ENCODE peak calls at places on chromosomes 6 and 20, in eight cellular contexts. A, J, G, Q, N, S, V and C are unnamed samples.
A peak's percentile ranks its signal among the peaks of the same experiment; 100 is the strongest.

GRCh38 chr6:147138841-147139240 is 65.4 kb upstream of the STXBP5 start:
- DNase-seq in G (no peak), J (no peak), Q (no peak), S (no peak), V (no peak), N (no peak), A (no peak), C (no peak)

GRCh38 chr20:48750941-48751620 is 76.7 kb downstream of the PREX1 start:
- DNase-seq in N (no peak), J (peak; percentile 73), S (no peak), V (peak; percentile 80), G (no peak), A (no peak), Q (peak; percentile 95), C (peak; percentile 69)

GRCh38 chr6:14072084-14072483 is 45.5 kb upstream of the CD83 start:
- DNase-seq in G (no peak), V (no peak), J (no peak), S (no peak), Q (no peak), N (no peak), A (peak; percentile 68), C (peak; percentile 20)

GRCh38 chr6:56837322-56837894 is 117.5 kb upstream of the BEND6 start:
- DNase-seq in Q (no peak), A (no peak), S (no peak), N (no peak), V (no peak), G (no peak), J (no peak), C (no peak)

GRCh38 chr6:39823187-39823815 is 31.1 kb downstream of the DAAM2 start:
- DNase-seq in S (no peak), A (no peak), J (no peak), N (peak; percentile 71), V (no peak), G (no peak), Q (no peak), C (peak; percentile 38)

GRCh38 chr20:5207138-5207537 is 80.3 kb downstream of the CDS2 start:
- DNase-seq in V (no peak), N (no peak), J (no peak), Q (no peak), G (no peak), S (no peak), A (no peak), C (no peak)

GRCh38 chr6:36873612-36874011 is 991 bp downstream of the PPIL1 start:
- DNase-seq in V (no peak), A (no peak), N (no peak), G (no peak), J (no peak), Q (no peak), S (peak; percentile 50), C (no peak)

GRCh38 chr6:4316867-4317400 is 181.6 kb upstream of the ECI2 start:
- DNase-seq in J (no peak), Q (no peak), A (peak; percentile 94), V (peak; percentile 79), G (no peak), S (no peak), N (peak; percentile 56), C (no peak)

GRCh38 chr20:20277772-20278382 is 90.0 kb upstream of the INSM1 start:
- DNase-seq in V (no peak), A (no peak), J (no peak), N (no peak), G (no peak), Q (no peak), S (no peak), C (no peak)

GRCh38 chr20:53708129-53708968 is 114.7 kb upstream of the ZNF217 start:
- DNase-seq in S (no peak), J (peak; percentile 41), V (no peak), A (peak; percentile 57), Q (no peak), G (no peak), N (no peak), C (no peak)

GRCh38 chr6:36908758-36909157 is 23.0 kb downstream of the C6orf89 start:
- DNase-seq in N (no peak), G (no peak), A (no peak), Q (no peak), S (no peak), J (no peak), V (no peak), C (no peak)

GRCh38 chr20:62025832-62026563 is 39.7 kb downstream of the TAF4 start:
- DNase-seq in S (peak; percentile 30), J (no peak), Q (no peak), N (no peak), V (no peak), A (peak; percentile 90), G (no peak), C (peak; percentile 85)

GRCh38 chr6:30942338-30943060 is 1.7 kb downstream of the MUCL3 start:
- DNase-seq in G (peak; percentile 83), A (peak; percentile 89), S (peak; percentile 86), V (peak; percentile 93), J (no peak), Q (peak; percentile 98), N (peak; percentile 52), C (peak; percentile 88)

GRCh38 chr6:62891065-62891647 is 320.1 kb upstream of the FKBP1C start:
- DNase-seq in Q (no peak), S (peak; percentile 24), J (no peak), V (no peak), G (no peak), N (no peak), A (peak; percentile 27), C (no peak)

GRCh38 chr6:166969390-166970002 is 13.1 kb upstream of the RNASET2 start:
- DNase-seq in J (no peak), V (no peak), S (no peak), A (no peak), Q (no peak), G (no peak), N (no peak), C (no peak)

GRCh38 chr6:8991844-8992243 is 556.5 kb upstream of the SLC35B3 start:
- DNase-seq in V (no peak), G (no peak), A (no peak), N (no peak), Q (no peak), S (no peak), J (no peak), C (no peak)

GRCh38 chr6:89866024-89866678 is 28.1 kb upstream of the GJA10 start:
- DNase-seq in N (no peak), J (no peak), G (no peak), A (no peak), V (no peak), Q (no peak), S (no peak), C (no peak)

GRCh38 chr6:99588618-99589289 is 17.9 kb upstream of the PRDM13 start:
- DNase-seq in G (no peak), J (peak; percentile 59), Q (peak; percentile 95), N (peak; percentile 56), S (peak; percentile 59), A (peak; percentile 77), V (peak; percentile 89), C (peak; percentile 69)

GRCh38 chr6:152259234-152259633 is 377.9 kb downstream of the SYNE1 start:
- DNase-seq in S (no peak), N (no peak), V (no peak), G (no peak), J (no peak), A (no peak), Q (no peak), C (no peak)

GRCh38 chr20:47330933-47331708 is 25.4 kb downstream of the ZMYND8 start:
- DNase-seq in S (no peak), Q (no peak), G (peak; percentile 76), N (no peak), V (no peak), J (no peak), A (peak; percentile 95), C (no peak)

GRCh38 chr20:51431321-51431720 is 111.2 kb downstream of the NFATC2 start:
- DNase-seq in N (no peak), G (no peak), Q (no peak), V (no peak), S (no peak), A (no peak), J (no peak), C (no peak)
- H3K36me3 ChIP-seq in N (peaks cover 5% of the 10 kb centered on the region), G (no peaks in the 10 kb centered on the region), Q (no peaks in the 10 kb centered on the region), V (peaks cover 8% of the 10 kb centered on the region), S (peaks cover 34% of the 10 kb centered on the region), A (no peaks in the 10 kb centered on the region), J (peaks cover 73% of the 10 kb centered on the region), C (peaks cover 23% of the 10 kb centered on the region)

GRCh38 chr6:116136373-116136772 is 10.4 kb upstream of the COL10A1 start:
- DNase-seq in N (no peak), J (no peak), S (no peak), Q (no peak), A (no peak), V (no peak), G (no peak), C (no peak)
- H3K27ac ChIP-seq in N (no peak overlapping the region), J (no peak overlapping the region), S (no peak overlapping the region), Q (no peak overlapping the region), A (no peak overlapping the region), V (no peak overlapping the region), G (no peak overlapping the region), C (no peak overlapping the region)

GRCh38 chr6:135281227-135281626 is 100.1 kb downstream of the MYB start:
- DNase-seq in Q (no peak), V (no peak), N (peak; percentile 47), J (no peak), A (no peak), S (no peak), G (no peak), C (no peak)
- H3K4me1 ChIP-seq in Q (no peaks in the 10 kb centered on the region), V (no peaks in the 10 kb centered on the region), N (no peaks in the 10 kb centered on the region), J (no peaks in the 10 kb centered on the region), A (no peaks in the 10 kb centered on the region), S (no peaks in the 10 kb centered on the region), G (no peaks in the 10 kb centered on the region), C (no peaks in the 10 kb centered on the region)

GRCh38 chr6:129683606-129684322 is 26.2 kb downstream of the ARHGAP18 start:
- DNase-seq in A (peak; percentile 98), V (peak; percentile 75), N (peak; percentile 86), J (peak; percentile 86), S (peak; percentile 96), Q (no peak), G (peak; percentile 87), C (peak; percentile 99)

GRCh38 chr6:129685640-129686031 is 24.3 kb downstream of the ARHGAP18 start:
- DNase-seq in Q (no peak), J (no peak), S (no peak), N (no peak), A (no peak), V (no peak), G (no peak), C (no peak)

GRCh38 chr6:129684903-129685639 is 24.9 kb downstream of the ARHGAP18 start:
- DNase-seq in Q (no peak), V (no peak), S (no peak), A (no peak), N (no peak), J (no peak), G (no peak), C (no peak)

GRCh38 chr6:129686941-129687627 is 22.9 kb downstream of the ARHGAP18 start:
- DNase-seq in S (no peak), J (peak; percentile 70), V (no peak), N (no peak), G (no peak), A (peak; percentile 46), Q (no peak), C (peak; percentile 75)

GRCh38 chr6:129684323-129684884 is 25.6 kb downstream of the ARHGAP18 start:
- DNase-seq in N (no peak), A (no peak), G (no peak), Q (no peak), J (no peak), S (no peak), V (no peak), C (no peak)
- H3K36me3 ChIP-seq in N (no peaks in the 10 kb centered on the region), A (no peaks in the 10 kb centered on the region), G (no peaks in the 10 kb centered on the region), Q (no peaks in the 10 kb centered on the region), J (no peaks in the 10 kb centered on the region), S (peaks cover 31% of the 10 kb centered on the region), V (no peaks in the 10 kb centered on the region), C (no peaks in the 10 kb centered on the region)